ENCODE peak calls at places on chromosomes 13 and 19, in four cellular contexts. V, N, S and Y are unnamed samples.

GRCh38 chr19:28710278-28710677 is 502.7 kb downstream of the UQCRFS1 start:
- DNase-seq in N (peak; percentile 26), V (no peak), S (no peak), Y (no peak)

GRCh38 chr13:45511310-45512147 is 46.8 kb downstream of the COG3 start:
- DNase-seq in S (peak; percentile 30), V (no peak), N (peak; percentile 58), Y (no peak)

GRCh38 chr13:110419391-110419791 is 112.3 kb downstream of the COL4A2 start:
- DNase-seq in N (no peak), V (no peak), S (no peak), Y (no peak)

GRCh38 chr13:85419611-85420010 is 379.6 kb downstream of the SLITRK6 start:
- DNase-seq in S (no peak), V (no peak), N (peak; percentile 7), Y (no peak)

GRCh38 chr13:43273362-43273761 is 250.0 kb downstream of the DNAJC15 start:
- DNase-seq in S (no peak), N (no peak), V (no peak), Y (no peak)

GRCh38 chr13:98105929-98106336 is 37.0 kb upstream of the FARP1 start:
- DNase-seq in V (no peak), S (no peak), N (no peak), Y (no peak)

GRCh38 chr13:84400711-84401110 is 518.4 kb upstream of the SLITRK1 start:
- DNase-seq in N (peak; percentile 91), V (no peak), S (no peak), Y (no peak)

GRCh38 chr13:51218691-51219090 is 3.5 kb upstream of the FAM124A start:
- DNase-seq in N (no peak), V (no peak), S (no peak), Y (no peak)

GRCh38 chr19:57342582-57342981 is 8.5 kb upstream of the ZNF304 start:
- DNase-seq in S (no peak), V (no peak), N (no peak), Y (no peak)

GRCh38 chr19:46018729-46019251 is 4.1 kb downstream of the PGLYRP1 start:
- DNase-seq in S (no peak), V (no peak), N (no peak), Y (no peak)